ENCODE peak calls at places on chromosome 2, in four cellular contexts. One of them, this sample, is unnamed.

GRCh38 chr2:238560234-238560633 is 133.5 kb downstream of the ASB1 start:
- DNase-seq in heart right ventricle: no peak
- DNase-seq in AG09309: no peak
- DNase-seq in cardiac fibroblast: no peak
- DNase-seq in this sample: no peak

GRCh38 chr2:119219873-119220272 is 3.8 kb upstream of the STEAP3 start:
- DNase-seq in heart right ventricle: no peak
- DNase-seq in AG09309: no peak
- DNase-seq in cardiac fibroblast: no peak
- DNase-seq in this sample: peak

GRCh38 chr2:29309090-29310054 is 194.2 kb downstream of the CLIP4 start:
- DNase-seq in heart right ventricle: peak
- DNase-seq in AG09309: peak
- DNase-seq in cardiac fibroblast: peak
- DNase-seq in this sample: peak

GRCh38 chr2:2222931-2223330 is 108.1 kb downstream of the MYT1L start:
- DNase-seq in heart right ventricle: no peak
- DNase-seq in AG09309: no peak
- DNase-seq in cardiac fibroblast: no peak
- DNase-seq in this sample: peak

GRCh38 chr2:69122271-69122670 is 109.3 kb downstream of the ANTXR1 start:
- DNase-seq in heart right ventricle: no peak
- DNase-seq in AG09309: no peak
- DNase-seq in cardiac fibroblast: peak
- DNase-seq in this sample: peak

GRCh38 chr2:231685349-231686191 is 22.8 kb upstream of the PTMA start:
- DNase-seq in heart right ventricle: no peak
- DNase-seq in AG09309: no peak
- DNase-seq in cardiac fibroblast: no peak
- DNase-seq in this sample: no peak

GRCh38 chr2:105880637-105881036 is 135.9 kb downstream of the NCK2 start:
- DNase-seq in heart right ventricle: no peak
- DNase-seq in AG09309: no peak
- DNase-seq in cardiac fibroblast: no peak
- DNase-seq in this sample: no peak

GRCh38 chr2:125535089-125535488 is 1120.9 kb upstream of the GYPC start:
- DNase-seq in heart right ventricle: no peak
- DNase-seq in AG09309: no peak
- DNase-seq in cardiac fibroblast: no peak
- DNase-seq in this sample: no peak

GRCh38 chr2:219475697-219476604 is 22.7 kb upstream of the GMPPA start:
- DNase-seq in heart right ventricle: peak
- DNase-seq in AG09309: no peak
- DNase-seq in cardiac fibroblast: peak
- DNase-seq in this sample: peak

GRCh38 chr2:192574552-192574951 is 379.8 kb upstream of the TMEFF2 start:
- DNase-seq in heart right ventricle: no peak
- DNase-seq in AG09309: no peak
- DNase-seq in cardiac fibroblast: no peak
- DNase-seq in this sample: no peak

GRCh38 chr2:223314831-223315230 is 262.8 kb downstream of the KCNE4 start:
- DNase-seq in heart right ventricle: no peak
- DNase-seq in AG09309: no peak
- DNase-seq in cardiac fibroblast: no peak
- DNase-seq in this sample: no peak

GRCh38 chr2:19532797-19533196 is 174.4 kb upstream of the OSR1 start:
- DNase-seq in heart right ventricle: no peak
- DNase-seq in AG09309: no peak
- DNase-seq in cardiac fibroblast: no peak
- DNase-seq in this sample: peak

GRCh38 chr2:161172901-161173540 is 12.8 kb downstream of the TANK start:
- DNase-seq in heart right ventricle: no peak
- DNase-seq in AG09309: no peak
- DNase-seq in cardiac fibroblast: no peak
- DNase-seq in this sample: no peak
- H3K4me3 ChIP-seq in heart right ventricle: no peak
- H3K4me3 ChIP-seq in AG09309: no peak
- H3K4me3 ChIP-seq in cardiac fibroblast: no peak
- H3K4me3 ChIP-seq in this sample: no peak

GRCh38 chr2:24435391-24436316 is 55.4 kb upstream of the NCOA1 start:
- DNase-seq in heart right ventricle: peak
- DNase-seq in AG09309: no peak
- DNase-seq in cardiac fibroblast: peak
- DNase-seq in this sample: peak
- H3K4me3 ChIP-seq in heart right ventricle: peak
- H3K4me3 ChIP-seq in AG09309: no peak
- H3K4me3 ChIP-seq in cardiac fibroblast: no peak
- H3K4me3 ChIP-seq in this sample: no peak

GRCh38 chr2:102509749-102510148 is 36.7 kb downstream of the SLC9A4 start:
- DNase-seq in heart right ventricle: no peak
- DNase-seq in AG09309: no peak
- DNase-seq in cardiac fibroblast: peak
- DNase-seq in this sample: no peak
- H3K4me3 ChIP-seq in heart right ventricle: no peak
- H3K4me3 ChIP-seq in AG09309: no peak
- H3K4me3 ChIP-seq in cardiac fibroblast: no peak
- H3K4me3 ChIP-seq in this sample: no peak

GRCh38 chr2:57465067-57465466 is 581.5 kb upstream of the VRK2 start:
- DNase-seq in heart right ventricle: no peak
- DNase-seq in AG09309: no peak
- DNase-seq in cardiac fibroblast: no peak
- DNase-seq in this sample: no peak
- H3K4me3 ChIP-seq in heart right ventricle: no peak
- H3K4me3 ChIP-seq in AG09309: no peak
- H3K4me3 ChIP-seq in cardiac fibroblast: no peak
- H3K4me3 ChIP-seq in this sample: no peak